ENCODE peak calls at places on chromosomes 3 and 15, in nine cellular contexts. One of them, this sample, is unnamed.

GRCh38 chr3:195147649-195148121 is 123.3 kb downstream of the XXYLT1 start:
- DNase-seq in coronary artery: no peak
- DNase-seq in HFF-Myc: no peak
- DNase-seq in natural killer cell treated with Interleukin-12 subunit alpha and Interleukin-12 subunit beta and Interleukin-15 and Interleukin-18, amount 100 ng/mL, for 72 hours: peak; percentile 81
- DNase-seq in Caki2: no peak
- DNase-seq in KG1: peak; percentile 52
- DNase-seq in cardiac fibroblast: peak; percentile 66
- DNase-seq in ACHN: no peak
- DNase-seq in astrocyte of the cerebellum: no peak
- DNase-seq in this sample: no peak

GRCh38 chr3:143348486-143349327 is 229.1 kb downstream of the CHST2 start:
- DNase-seq in KG1: no peak
- DNase-seq in HFF-Myc: no peak
- DNase-seq in coronary artery: no peak
- DNase-seq in natural killer cell treated with Interleukin-12 subunit alpha and Interleukin-12 subunit beta and Interleukin-15 and Interleukin-18, amount 100 ng/mL, for 72 hours: no peak
- DNase-seq in ACHN: no peak
- DNase-seq in astrocyte of the cerebellum: no peak
- DNase-seq in cardiac fibroblast: no peak
- DNase-seq in Caki2: no peak
- DNase-seq in this sample: no peak

GRCh38 chr3:106824856-106825255 is 552.4 kb upstream of the CCDC54 start:
- DNase-seq in astrocyte of the cerebellum: peak; percentile 82
- DNase-seq in cardiac fibroblast: peak; percentile 71
- DNase-seq in HFF-Myc: no peak
- DNase-seq in Caki2: peak; percentile 6
- DNase-seq in ACHN: peak; percentile 39
- DNase-seq in natural killer cell treated with Interleukin-12 subunit alpha and Interleukin-12 subunit beta and Interleukin-15 and Interleukin-18, amount 100 ng/mL, for 72 hours: no peak
- DNase-seq in coronary artery: no peak
- DNase-seq in KG1: no peak
- DNase-seq in this sample: no peak

GRCh38 chr3:143090486-143090885 is 29.1 kb upstream of the CHST2 start:
- DNase-seq in astrocyte of the cerebellum: no peak
- DNase-seq in Caki2: no peak
- DNase-seq in KG1: no peak
- DNase-seq in cardiac fibroblast: no peak
- DNase-seq in ACHN: no peak
- DNase-seq in natural killer cell treated with Interleukin-12 subunit alpha and Interleukin-12 subunit beta and Interleukin-15 and Interleukin-18, amount 100 ng/mL, for 72 hours: no peak
- DNase-seq in HFF-Myc: no peak
- DNase-seq in coronary artery: no peak
- DNase-seq in this sample: no peak

GRCh38 chr15:74227968-74228722 is 8.0 kb upstream of the CCDC33 start:
- DNase-seq in ACHN: no peak
- DNase-seq in Caki2: no peak
- DNase-seq in coronary artery: no peak
- DNase-seq in KG1: no peak
- DNase-seq in natural killer cell treated with Interleukin-12 subunit alpha and Interleukin-12 subunit beta and Interleukin-15 and Interleukin-18, amount 100 ng/mL, for 72 hours: no peak
- DNase-seq in HFF-Myc: no peak
- DNase-seq in astrocyte of the cerebellum: no peak
- DNase-seq in cardiac fibroblast: no peak
- DNase-seq in this sample: no peak

GRCh38 chr3:56864090-56864489 is 62.3 kb upstream of the ARHGEF3 start:
- DNase-seq in coronary artery: no peak
- DNase-seq in ACHN: no peak
- DNase-seq in cardiac fibroblast: no peak
- DNase-seq in natural killer cell treated with Interleukin-12 subunit alpha and Interleukin-12 subunit beta and Interleukin-15 and Interleukin-18, amount 100 ng/mL, for 72 hours: no peak
- DNase-seq in Caki2: no peak
- DNase-seq in KG1: no peak
- DNase-seq in HFF-Myc: no peak
- DNase-seq in astrocyte of the cerebellum: no peak
- DNase-seq in this sample: no peak

GRCh38 chr3:50211930-50212329 is 6.9 kb downstream of the SLC38A3 start:
- DNase-seq in KG1: no peak
- DNase-seq in coronary artery: no peak
- DNase-seq in astrocyte of the cerebellum: no peak
- DNase-seq in HFF-Myc: no peak
- DNase-seq in cardiac fibroblast: peak; percentile 46
- DNase-seq in ACHN: no peak
- DNase-seq in Caki2: no peak
- DNase-seq in natural killer cell treated with Interleukin-12 subunit alpha and Interleukin-12 subunit beta and Interleukin-15 and Interleukin-18, amount 100 ng/mL, for 72 hours: no peak
- DNase-seq in this sample: no peak

GRCh38 chr3:70757658-70758057 is 445.2 kb upstream of the MDFIC2 start:
- DNase-seq in natural killer cell treated with Interleukin-12 subunit alpha and Interleukin-12 subunit beta and Interleukin-15 and Interleukin-18, amount 100 ng/mL, for 72 hours: no peak
- DNase-seq in HFF-Myc: no peak
- DNase-seq in Caki2: no peak
- DNase-seq in coronary artery: no peak
- DNase-seq in cardiac fibroblast: no peak
- DNase-seq in astrocyte of the cerebellum: no peak
- DNase-seq in KG1: no peak
- DNase-seq in ACHN: no peak
- DNase-seq in this sample: no peak

GRCh38 chr15:68623301-68623892 is 44.6 kb downstream of the CORO2B start:
- DNase-seq in natural killer cell treated with Interleukin-12 subunit alpha and Interleukin-12 subunit beta and Interleukin-15 and Interleukin-18, amount 100 ng/mL, for 72 hours: no peak
- DNase-seq in astrocyte of the cerebellum: no peak
- DNase-seq in ACHN: no peak
- DNase-seq in cardiac fibroblast: no peak
- DNase-seq in HFF-Myc: no peak
- DNase-seq in Caki2: no peak
- DNase-seq in KG1: no peak
- DNase-seq in coronary artery: no peak
- DNase-seq in this sample: no peak

GRCh38 chr3:168959731-168960130 is 703.8 kb downstream of the MECOM start:
- DNase-seq in ACHN: no peak
- DNase-seq in natural killer cell treated with Interleukin-12 subunit alpha and Interleukin-12 subunit beta and Interleukin-15 and Interleukin-18, amount 100 ng/mL, for 72 hours: no peak
- DNase-seq in coronary artery: no peak
- DNase-seq in Caki2: no peak
- DNase-seq in KG1: no peak
- DNase-seq in HFF-Myc: no peak
- DNase-seq in cardiac fibroblast: no peak
- DNase-seq in astrocyte of the cerebellum: no peak
- DNase-seq in this sample: no peak

GRCh38 chr3:172615296-172615695 is 92.1 kb upstream of the TNFSF10 start:
- DNase-seq in KG1: no peak
- DNase-seq in cardiac fibroblast: no peak
- DNase-seq in HFF-Myc: no peak
- DNase-seq in natural killer cell treated with Interleukin-12 subunit alpha and Interleukin-12 subunit beta and Interleukin-15 and Interleukin-18, amount 100 ng/mL, for 72 hours: no peak
- DNase-seq in astrocyte of the cerebellum: no peak
- DNase-seq in Caki2: no peak
- DNase-seq in ACHN: no peak
- DNase-seq in coronary artery: no peak
- DNase-seq in this sample: no peak

GRCh38 chr3:188712257-188712924 is 459.4 kb upstream of the TPRG1 start:
- DNase-seq in cardiac fibroblast: peak; percentile 87
- DNase-seq in ACHN: no peak
- DNase-seq in Caki2: no peak
- DNase-seq in KG1: no peak
- DNase-seq in natural killer cell treated with Interleukin-12 subunit alpha and Interleukin-12 subunit beta and Interleukin-15 and Interleukin-18, amount 100 ng/mL, for 72 hours: no peak
- DNase-seq in coronary artery: no peak
- DNase-seq in HFF-Myc: no peak
- DNase-seq in astrocyte of the cerebellum: peak; percentile 80
- DNase-seq in this sample: no peak

GRCh38 chr3:46883252-46884185 is 6.0 kb downstream of the PTH1R start:
- DNase-seq in astrocyte of the cerebellum: no peak
- DNase-seq in ACHN: no peak
- DNase-seq in natural killer cell treated with Interleukin-12 subunit alpha and Interleukin-12 subunit beta and Interleukin-15 and Interleukin-18, amount 100 ng/mL, for 72 hours: no peak
- DNase-seq in KG1: no peak
- DNase-seq in Caki2: no peak
- DNase-seq in coronary artery: no peak
- DNase-seq in cardiac fibroblast: no peak
- DNase-seq in HFF-Myc: no peak
- DNase-seq in this sample: no peak

GRCh38 chr15:32098033-32098432 is 67.7 kb downstream of the CHRNA7 start:
- DNase-seq in astrocyte of the cerebellum: no peak
- DNase-seq in coronary artery: no peak
- DNase-seq in KG1: no peak
- DNase-seq in natural killer cell treated with Interleukin-12 subunit alpha and Interleukin-12 subunit beta and Interleukin-15 and Interleukin-18, amount 100 ng/mL, for 72 hours: no peak
- DNase-seq in HFF-Myc: no peak
- DNase-seq in cardiac fibroblast: no peak
- DNase-seq in ACHN: no peak
- DNase-seq in Caki2: no peak
- DNase-seq in this sample: no peak

GRCh38 chr15:53226559-53226958 is 436.4 kb upstream of the ONECUT1 start:
- DNase-seq in natural killer cell treated with Interleukin-12 subunit alpha and Interleukin-12 subunit beta and Interleukin-15 and Interleukin-18, amount 100 ng/mL, for 72 hours: no peak
- DNase-seq in HFF-Myc: no peak
- DNase-seq in KG1: no peak
- DNase-seq in cardiac fibroblast: no peak
- DNase-seq in ACHN: no peak
- DNase-seq in astrocyte of the cerebellum: no peak
- DNase-seq in coronary artery: no peak
- DNase-seq in Caki2: no peak
- DNase-seq in this sample: no peak

GRCh38 chr3:126621171-126621570 is 33.8 kb downstream of the TXNRD3 start:
- DNase-seq in Caki2: no peak
- DNase-seq in HFF-Myc: no peak
- DNase-seq in coronary artery: no peak
- DNase-seq in KG1: no peak
- DNase-seq in cardiac fibroblast: peak; percentile 62
- DNase-seq in astrocyte of the cerebellum: no peak
- DNase-seq in natural killer cell treated with Interleukin-12 subunit alpha and Interleukin-12 subunit beta and Interleukin-15 and Interleukin-18, amount 100 ng/mL, for 72 hours: no peak
- DNase-seq in ACHN: peak; percentile 33
- DNase-seq in this sample: no peak

GRCh38 chr15:98799991-98800390 is 151.7 kb downstream of the IGF1R start:
- DNase-seq in natural killer cell treated with Interleukin-12 subunit alpha and Interleukin-12 subunit beta and Interleukin-15 and Interleukin-18, amount 100 ng/mL, for 72 hours: no peak
- DNase-seq in cardiac fibroblast: no peak
- DNase-seq in astrocyte of the cerebellum: no peak
- DNase-seq in ACHN: no peak
- DNase-seq in coronary artery: peak; percentile 17
- DNase-seq in KG1: no peak
- DNase-seq in Caki2: no peak
- DNase-seq in HFF-Myc: no peak
- DNase-seq in this sample: no peak

GRCh38 chr15:60905587-60905986 is 323.5 kb downstream of the RORA start:
- DNase-seq in HFF-Myc: no peak
- DNase-seq in natural killer cell treated with Interleukin-12 subunit alpha and Interleukin-12 subunit beta and Interleukin-15 and Interleukin-18, amount 100 ng/mL, for 72 hours: no peak
- DNase-seq in cardiac fibroblast: no peak
- DNase-seq in ACHN: no peak
- DNase-seq in astrocyte of the cerebellum: no peak
- DNase-seq in coronary artery: no peak
- DNase-seq in Caki2: no peak
- DNase-seq in KG1: no peak
- DNase-seq in this sample: peak; percentile 10

GRCh38 chr3:133573054-133573628 is 345 bp upstream of the CDV3 start:
- DNase-seq in KG1: no peak
- DNase-seq in cardiac fibroblast: peak; percentile 100
- DNase-seq in coronary artery: peak; percentile 100
- DNase-seq in natural killer cell treated with Interleukin-12 subunit alpha and Interleukin-12 subunit beta and Interleukin-15 and Interleukin-18, amount 100 ng/mL, for 72 hours: peak; percentile 100
- DNase-seq in astrocyte of the cerebellum: peak; percentile 100
- DNase-seq in Caki2: peak; percentile 100
- DNase-seq in ACHN: peak; percentile 99
- DNase-seq in HFF-Myc: peak; percentile 99
- DNase-seq in this sample: no peak

GRCh38 chr3:194905696-194906095 is 220.0 kb downstream of the FAM43A start:
- DNase-seq in natural killer cell treated with Interleukin-12 subunit alpha and Interleukin-12 subunit beta and Interleukin-15 and Interleukin-18, amount 100 ng/mL, for 72 hours: no peak
- DNase-seq in ACHN: no peak
- DNase-seq in coronary artery: no peak
- DNase-seq in Caki2: no peak
- DNase-seq in HFF-Myc: no peak
- DNase-seq in astrocyte of the cerebellum: peak; percentile 42
- DNase-seq in cardiac fibroblast: peak; percentile 59
- DNase-seq in KG1: no peak
- DNase-seq in this sample: no peak

GRCh38 chr3:41117398-41117870 is 81.9 kb upstream of the CTNNB1 start:
- DNase-seq in astrocyte of the cerebellum: peak; percentile 90
- DNase-seq in cardiac fibroblast: peak; percentile 91
- DNase-seq in natural killer cell treated with Interleukin-12 subunit alpha and Interleukin-12 subunit beta and Interleukin-15 and Interleukin-18, amount 100 ng/mL, for 72 hours: peak; percentile 94
- DNase-seq in ACHN: peak; percentile 80
- DNase-seq in KG1: peak; percentile 93
- DNase-seq in coronary artery: peak; percentile 77
- DNase-seq in Caki2: peak; percentile 90
- DNase-seq in HFF-Myc: peak; percentile 91
- DNase-seq in this sample: peak; percentile 79

GRCh38 chr15:58330836-58331561 is 100.8 kb upstream of the LIPC start:
- DNase-seq in natural killer cell treated with Interleukin-12 subunit alpha and Interleukin-12 subunit beta and Interleukin-15 and Interleukin-18, amount 100 ng/mL, for 72 hours: no peak
- DNase-seq in coronary artery: no peak
- DNase-seq in KG1: no peak
- DNase-seq in ACHN: no peak
- DNase-seq in HFF-Myc: no peak
- DNase-seq in Caki2: no peak
- DNase-seq in cardiac fibroblast: no peak
- DNase-seq in astrocyte of the cerebellum: no peak
- DNase-seq in this sample: no peak

GRCh38 chr15:61196711-61197110 is 32.4 kb downstream of the RORA start:
- DNase-seq in astrocyte of the cerebellum: no peak
- DNase-seq in Caki2: no peak
- DNase-seq in HFF-Myc: no peak
- DNase-seq in ACHN: no peak
- DNase-seq in cardiac fibroblast: no peak
- DNase-seq in coronary artery: no peak
- DNase-seq in KG1: no peak
- DNase-seq in natural killer cell treated with Interleukin-12 subunit alpha and Interleukin-12 subunit beta and Interleukin-15 and Interleukin-18, amount 100 ng/mL, for 72 hours: no peak
- DNase-seq in this sample: no peak

GRCh38 chr3:10263549-10264363 is 15.5 kb downstream of the TATDN2 start:
- DNase-seq in KG1: no peak
- DNase-seq in astrocyte of the cerebellum: no peak
- DNase-seq in cardiac fibroblast: peak; percentile 57
- DNase-seq in ACHN: peak; percentile 32
- DNase-seq in HFF-Myc: no peak
- DNase-seq in coronary artery: no peak
- DNase-seq in natural killer cell treated with Interleukin-12 subunit alpha and Interleukin-12 subunit beta and Interleukin-15 and Interleukin-18, amount 100 ng/mL, for 72 hours: no peak
- DNase-seq in Caki2: peak; percentile 22
- DNase-seq in this sample: no peak

GRCh38 chr3:27721717-27722564 is at the start of gene EOMES:
- DNase-seq in cardiac fibroblast: peak; percentile 60
- DNase-seq in natural killer cell treated with Interleukin-12 subunit alpha and Interleukin-12 subunit beta and Interleukin-15 and Interleukin-18, amount 100 ng/mL, for 72 hours: peak; percentile 87
- DNase-seq in HFF-Myc: no peak
- DNase-seq in KG1: no peak
- DNase-seq in coronary artery: no peak
- DNase-seq in Caki2: no peak
- DNase-seq in ACHN: peak; percentile 49
- DNase-seq in astrocyte of the cerebellum: no peak
- DNase-seq in this sample: peak; percentile 10

GRCh38 chr3:138348107-138348949 is at the start of gene MRAS:
- DNase-seq in Caki2: peak; percentile 80
- DNase-seq in astrocyte of the cerebellum: no peak
- DNase-seq in natural killer cell treated with Interleukin-12 subunit alpha and Interleukin-12 subunit beta and Interleukin-15 and Interleukin-18, amount 100 ng/mL, for 72 hours: no peak
- DNase-seq in HFF-Myc: no peak
- DNase-seq in cardiac fibroblast: peak; percentile 82
- DNase-seq in ACHN: peak; percentile 76
- DNase-seq in KG1: no peak
- DNase-seq in coronary artery: peak; percentile 90
- DNase-seq in this sample: no peak

GRCh38 chr15:59266015-59266414 is 59.4 kb downstream of the LDHAL6B start:
- DNase-seq in astrocyte of the cerebellum: no peak
- DNase-seq in natural killer cell treated with Interleukin-12 subunit alpha and Interleukin-12 subunit beta and Interleukin-15 and Interleukin-18, amount 100 ng/mL, for 72 hours: no peak
- DNase-seq in coronary artery: no peak
- DNase-seq in ACHN: no peak
- DNase-seq in cardiac fibroblast: no peak
- DNase-seq in Caki2: no peak
- DNase-seq in HFF-Myc: no peak
- DNase-seq in KG1: no peak
- DNase-seq in this sample: no peak

GRCh38 chr3:23761440-23761896 is 44.3 kb upstream of the UBE2E1 start:
- DNase-seq in ACHN: peak; percentile 50
- DNase-seq in Caki2: no peak
- DNase-seq in cardiac fibroblast: peak; percentile 62
- DNase-seq in coronary artery: no peak
- DNase-seq in HFF-Myc: no peak
- DNase-seq in natural killer cell treated with Interleukin-12 subunit alpha and Interleukin-12 subunit beta and Interleukin-15 and Interleukin-18, amount 100 ng/mL, for 72 hours: no peak
- DNase-seq in KG1: no peak
- DNase-seq in astrocyte of the cerebellum: no peak
- DNase-seq in this sample: no peak

GRCh38 chr3:53224536-53224935 is 31.3 kb downstream of the TKT start:
- DNase-seq in KG1: no peak
- DNase-seq in HFF-Myc: no peak
- DNase-seq in Caki2: no peak
- DNase-seq in ACHN: no peak
- DNase-seq in natural killer cell treated with Interleukin-12 subunit alpha and Interleukin-12 subunit beta and Interleukin-15 and Interleukin-18, amount 100 ng/mL, for 72 hours: no peak
- DNase-seq in astrocyte of the cerebellum: no peak
- DNase-seq in cardiac fibroblast: no peak
- DNase-seq in coronary artery: no peak
- DNase-seq in this sample: no peak

GRCh38 chr3:149134560-149134959 is 5.1 kb downstream of the HPS3 start:
- DNase-seq in cardiac fibroblast: peak; percentile 53
- DNase-seq in ACHN: no peak
- DNase-seq in astrocyte of the cerebellum: peak; percentile 26
- DNase-seq in coronary artery: no peak
- DNase-seq in HFF-Myc: no peak
- DNase-seq in KG1: no peak
- DNase-seq in natural killer cell treated with Interleukin-12 subunit alpha and Interleukin-12 subunit beta and Interleukin-15 and Interleukin-18, amount 100 ng/mL, for 72 hours: no peak
- DNase-seq in Caki2: peak; percentile 68
- DNase-seq in this sample: no peak

GRCh38 chr3:24506966-24507775 is 12.5 kb upstream of the THRB start:
- DNase-seq in cardiac fibroblast: peak; percentile 61
- DNase-seq in ACHN: no peak
- DNase-seq in Caki2: no peak
- DNase-seq in astrocyte of the cerebellum: no peak
- DNase-seq in coronary artery: no peak
- DNase-seq in KG1: no peak
- DNase-seq in HFF-Myc: peak; percentile 40
- DNase-seq in natural killer cell treated with Interleukin-12 subunit alpha and Interleukin-12 subunit beta and Interleukin-15 and Interleukin-18, amount 100 ng/mL, for 72 hours: no peak
- DNase-seq in this sample: no peak

This sample was measured in activated naive CD4-positive, alpha-beta T cell.